ENCODE peak calls at places on chromosomes 1 and 21, in eight cellular contexts. U is amniotic epithelial cell; B is uterus; D is left lung; N is NCI-H1092 treated with DMSO at 0.1 percent for 48 hours; E is activated gamma-delta T cell treated with Interleukin-2 at 50 U/mL for 16 hours; G is COR-L47; H is NK-92 treated with Interleukin-12 subunit alpha and Interleukin-12 subunit beta, amount 100 ng/mL, for 24 hours. R is an unnamed sample.

GRCh38 chr1:114100148-114100547 is 53.5 kb downstream of the SYT6 start:
- DNase-seq in U (no peak), B (no peak), D (no peak), N (peak), E (no peak), G (peak), H (no peak), R (no peak)

GRCh38 chr21:28447453-28447852 is 545.2 kb downstream of the LTN1 start:
- DNase-seq in U (peak), B (no peak), D (no peak), N (no peak), E (no peak), G (no peak), H (no peak), R (no peak)

GRCh38 chr1:24385160-24385939 is 28.2 kb downstream of the STPG1 start:
- DNase-seq in U (peak), B (no peak), D (no peak), N (no peak), E (no peak), G (no peak), H (peak), R (no peak)

GRCh38 chr1:174742805-174743653 is 256.7 kb upstream of the CACYBP start:
- DNase-seq in U (peak), B (no peak), D (no peak), N (no peak), E (no peak), G (no peak), H (no peak), R (no peak)

GRCh38 chr1:239913141-239913585 is 178.5 kb upstream of the FMN2 start:
- DNase-seq in U (no peak), B (no peak), D (no peak), N (no peak), E (no peak), G (no peak), H (no peak), R (no peak)

GRCh38 chr1:9922342-9922741 is 12.3 kb upstream of the CTNNBIP1 start:
- DNase-seq in U (no peak), B (no peak), D (no peak), N (no peak), E (no peak), G (no peak), H (no peak), R (no peak)

GRCh38 chr1:221768444-221769066 is 26.7 kb upstream of the DUSP10 start:
- DNase-seq in U (no peak), B (no peak), D (no peak), N (no peak), E (no peak), G (no peak), H (no peak), R (no peak)

GRCh38 chr1:5053744-5054143 is 399.3 kb downstream of the AJAP1 start:
- DNase-seq in U (no peak), B (no peak), D (no peak), N (no peak), E (no peak), G (no peak), H (no peak), R (no peak)

GRCh38 chr21:45438391-45439145 is 33.6 kb downstream of the COL18A1 start:
- DNase-seq in U (no peak), B (no peak), D (peak), N (no peak), E (no peak), G (no peak), H (no peak), R (no peak)

GRCh38 chr21:32914424-32915070 is 111.2 kb upstream of the OLIG2 start:
- DNase-seq in U (no peak), B (no peak), D (no peak), N (no peak), E (no peak), G (no peak), H (no peak), R (no peak)

GRCh38 chr1:215273838-215274516 is 191.4 kb downstream of the KCNK2 start:
- DNase-seq in U (peak), B (no peak), D (no peak), N (no peak), E (no peak), G (no peak), H (no peak), R (peak)

GRCh38 chr1:201311356-201312011 is 28.2 kb downstream of the PKP1 start:
- DNase-seq in U (no peak), B (no peak), D (peak), N (no peak), E (no peak), G (no peak), H (peak), R (no peak)

GRCh38 chr21:16304700-16305099 is 574.9 kb downstream of the USP25 start:
- DNase-seq in U (no peak), B (no peak), D (no peak), N (no peak), E (no peak), G (no peak), H (no peak), R (no peak)

GRCh38 chr1:97499667-97500066 is 421.2 kb downstream of the DPYD start:
- DNase-seq in U (peak), B (no peak), D (no peak), N (no peak), E (no peak), G (no peak), H (no peak), R (no peak)

GRCh38 chr1:160952129-160952510 is 2.5 kb downstream of the ITLN2 start:
- DNase-seq in U (no peak), B (no peak), D (no peak), N (no peak), E (no peak), G (no peak), H (no peak), R (no peak)

GRCh38 chr1:161198206-161198876 is 513 bp downstream of the ADAMTS4 start:
- DNase-seq in U (no peak), B (peak), D (no peak), N (peak), E (no peak), G (no peak), H (no peak), R (no peak)

GRCh38 chr1:62082456-62083363 is 111.9 kb upstream of the L1TD1 start:
- DNase-seq in U (peak), B (peak), D (no peak), N (peak), E (peak), G (no peak), H (peak), R (no peak)

GRCh38 chr1:165793951-165794350 is 25.3 kb upstream of the TMCO1 start:
- DNase-seq in U (peak), B (no peak), D (no peak), N (no peak), E (no peak), G (no peak), H (no peak), R (no peak)

GRCh38 chr1:225881081-225882007 is 836 bp downstream of the TMEM63A start:
- DNase-seq in U (no peak), B (peak), D (peak), N (no peak), E (peak), G (no peak), H (peak), R (no peak)

GRCh38 chr1:9250586-9251381 is 16.2 kb downstream of the H6PD start:
- DNase-seq in U (no peak), B (no peak), D (peak), N (no peak), E (no peak), G (no peak), H (no peak), R (no peak)

GRCh38 chr1:15282810-15283474 is 35.9 kb downstream of the FHAD1 start:
- DNase-seq in U (no peak), B (no peak), D (no peak), N (peak), E (no peak), G (peak), H (no peak), R (no peak)

GRCh38 chr1:209800984-209801834 is 4.7 kb downstream of the IRF6 start:
- DNase-seq in U (no peak), B (peak), D (no peak), N (peak), E (no peak), G (no peak), H (no peak), R (no peak)

GRCh38 chr21:39612233-39613028 is at the start of gene B3GALT5:
- DNase-seq in U (peak), B (no peak), D (peak), N (peak), E (no peak), G (no peak), H (no peak), R (no peak)

GRCh38 chr1:41383094-41383852 is 22.0 kb downstream of the FOXO6 start:
- DNase-seq in U (peak), B (no peak), D (no peak), N (no peak), E (peak), G (no peak), H (no peak), R (no peak)

GRCh38 chr1:26584022-26584485 is 54.5 kb downstream of the RPS6KA1 start:
- DNase-seq in U (peak), B (no peak), D (no peak), N (no peak), E (no peak), G (no peak), H (no peak), R (no peak)

GRCh38 chr1:169427081-169427611 is at the start of gene CCDC181:
- DNase-seq in U (peak), B (peak), D (peak), N (peak), E (peak), G (no peak), H (no peak), R (no peak)

GRCh38 chr1:210633636-210634035 is 304.9 kb downstream of the HHAT start:
- DNase-seq in U (no peak), B (no peak), D (no peak), N (peak), E (no peak), G (no peak), H (no peak), R (no peak)

GRCh38 chr1:176183618-176184017 is 23.5 kb downstream of the COP1 start:
- DNase-seq in U (no peak), B (no peak), D (no peak), N (no peak), E (no peak), G (no peak), H (no peak), R (no peak)

GRCh38 chr1:93734999-93735398 is 53.4 kb upstream of the BCAR3 start:
- DNase-seq in U (peak), B (no peak), D (no peak), N (no peak), E (no peak), G (no peak), H (no peak), R (no peak)

GRCh38 chr1:39391741-39392679 is 99.4 kb upstream of the BMP8A start:
- DNase-seq in U (peak), B (peak), D (no peak), N (no peak), E (no peak), G (no peak), H (no peak), R (peak)

GRCh38 chr1:223394242-223394641 is 1.0 kb downstream of the CCDC185 start:
- DNase-seq in U (no peak), B (no peak), D (peak), N (no peak), E (no peak), G (no peak), H (no peak), R (no peak)

GRCh38 chr1:28718601-28719331 is 18.0 kb upstream of the YTHDF2 start:
- DNase-seq in U (peak), B (no peak), D (no peak), N (no peak), E (no peak), G (no peak), H (no peak), R (no peak)